ENCODE peak calls at places on chromosomes 6 and 20, in four cellular contexts. N is EH, R is hepatic stellate cell, Z is natural killer cell. E is an unnamed sample.

GRCh38 chr20:11217322-11217989 is 543.7 kb upstream of the JAG1 start:
- DNase-seq in N (peak), R (no peak), Z (no peak), E (no peak)

GRCh38 chr20:40802886-40803285 is 113.8 kb upstream of the MAFB start:
- DNase-seq in N (no peak), R (no peak), Z (no peak), E (no peak)

GRCh38 chr6:108795122-108795521 is 53.1 kb upstream of the ARMC2 start:
- DNase-seq in N (no peak), R (no peak), Z (no peak), E (no peak)

GRCh38 chr6:14792118-14792955 is 453.5 kb upstream of the JARID2 start:
- DNase-seq in N (peak), R (no peak), Z (no peak), E (no peak)

GRCh38 chr6:161168281-161168891 is 105.5 kb downstream of the AGPAT4 start:
- DNase-seq in N (peak), R (peak), Z (no peak), E (peak)

GRCh38 chr6:132768051-132768517 is 10.4 kb upstream of the VNN2 start:
- DNase-seq in N (peak), R (no peak), Z (peak), E (no peak)

GRCh38 chr6:148874698-148875293 is 128.0 kb downstream of the UST start:
- DNase-seq in N (no peak), R (no peak), Z (no peak), E (no peak)

GRCh38 chr20:22771706-22772105 is 187.3 kb upstream of the FOXA2 start:
- DNase-seq in N (no peak), R (no peak), Z (no peak), E (no peak)

GRCh38 chr6:13113956-13114593 is 214.3 kb downstream of the TBC1D7 start:
- DNase-seq in N (no peak), R (no peak), Z (no peak), E (no peak)

GRCh38 chr6:16700202-16700997 is 60.9 kb downstream of the ATXN1 start:
- DNase-seq in N (no peak), R (no peak), Z (peak), E (no peak)

GRCh38 chr20:25297141-25297905 is 49.4 kb downstream of the PYGB start:
- DNase-seq in N (no peak), R (no peak), Z (no peak), E (no peak)